ENCODE peak calls at places on chromosomes 5 and 9, in four cellular contexts. Q is endothelial cell of umbilical vein, F is mesendoderm, T is mammary epithelial cell. B is an unnamed sample. For H3K79me2 and H3K4me1, the result is how much of the 10 kb centered on the place peaks cover.

GRCh38 chr9:138073408-138073807 is 195.8 kb downstream of the CACNA1B start:
- DNase-seq in Q (no peak), F (no peak), T (no peak), B (no peak)

GRCh38 chr9:4837768-4838546 is 45.2 kb downstream of the RCL1 start:
- DNase-seq in F (no peak), Q (no peak), T (no peak), B (peak)

GRCh38 chr9:122228906-122229837 is at the start of gene LHX6:
- DNase-seq in T (peak), F (peak), Q (peak), B (peak)

GRCh38 chr5:369151-369939 is 47.8 kb downstream of the AHRR start:
- DNase-seq in Q (no peak), T (no peak), F (no peak), B (peak)

GRCh38 chr9:3887121-3887797 is 361.5 kb upstream of the RFX3 start:
- DNase-seq in Q (no peak), T (peak), F (peak), B (no peak)

GRCh38 chr5:123882305-123882704 is 370.3 kb downstream of the CSNK1G3 start:
- DNase-seq in F (no peak), Q (no peak), T (no peak), B (no peak)

GRCh38 chr9:112911736-112912135 is 21.1 kb upstream of the SLC46A2 start:
- DNase-seq in Q (no peak), F (no peak), T (no peak), B (no peak)

GRCh38 chr9:129237804-129238203 is 59.7 kb upstream of the IER5L start:
- DNase-seq in Q (no peak), T (no peak), F (no peak), B (no peak)

GRCh38 chr9:21096172-21096900 is 18.6 kb upstream of the IFNB1 start:
- DNase-seq in F (no peak), Q (peak), T (peak), B (peak)

GRCh38 chr5:137933491-137933911 is 44.2 kb downstream of the PKD2L2 start:
- DNase-seq in T (no peak), Q (peak), F (no peak), B (peak)

GRCh38 chr9:14321517-14322125 is 7.7 kb upstream of the NFIB start:
- DNase-seq in T (no peak), Q (peak), F (no peak), B (peak)

GRCh38 chr5:77312411-77312810 is 101.9 kb downstream of the PDE8B start:
- DNase-seq in F (no peak), T (peak), Q (no peak), B (no peak)

GRCh38 chr5:149271717-149272558 is at the start of gene AFAP1L1:
- DNase-seq in F (peak), T (peak), Q (peak), B (peak)

GRCh38 chr5:1293997-1294838 is 650 bp downstream of the TERT start:
- DNase-seq in Q (no peak), T (no peak), F (peak), B (no peak)

GRCh38 chr9:136531904-136532798 is 13.7 kb downstream of the NOTCH1 start:
- DNase-seq in F (no peak), Q (no peak), T (no peak), B (no peak)

GRCh38 chr5:141420855-141421488 is at the start of gene PCDHGA11:
- DNase-seq in T (peak), Q (peak), F (peak), B (peak)

DNA sequence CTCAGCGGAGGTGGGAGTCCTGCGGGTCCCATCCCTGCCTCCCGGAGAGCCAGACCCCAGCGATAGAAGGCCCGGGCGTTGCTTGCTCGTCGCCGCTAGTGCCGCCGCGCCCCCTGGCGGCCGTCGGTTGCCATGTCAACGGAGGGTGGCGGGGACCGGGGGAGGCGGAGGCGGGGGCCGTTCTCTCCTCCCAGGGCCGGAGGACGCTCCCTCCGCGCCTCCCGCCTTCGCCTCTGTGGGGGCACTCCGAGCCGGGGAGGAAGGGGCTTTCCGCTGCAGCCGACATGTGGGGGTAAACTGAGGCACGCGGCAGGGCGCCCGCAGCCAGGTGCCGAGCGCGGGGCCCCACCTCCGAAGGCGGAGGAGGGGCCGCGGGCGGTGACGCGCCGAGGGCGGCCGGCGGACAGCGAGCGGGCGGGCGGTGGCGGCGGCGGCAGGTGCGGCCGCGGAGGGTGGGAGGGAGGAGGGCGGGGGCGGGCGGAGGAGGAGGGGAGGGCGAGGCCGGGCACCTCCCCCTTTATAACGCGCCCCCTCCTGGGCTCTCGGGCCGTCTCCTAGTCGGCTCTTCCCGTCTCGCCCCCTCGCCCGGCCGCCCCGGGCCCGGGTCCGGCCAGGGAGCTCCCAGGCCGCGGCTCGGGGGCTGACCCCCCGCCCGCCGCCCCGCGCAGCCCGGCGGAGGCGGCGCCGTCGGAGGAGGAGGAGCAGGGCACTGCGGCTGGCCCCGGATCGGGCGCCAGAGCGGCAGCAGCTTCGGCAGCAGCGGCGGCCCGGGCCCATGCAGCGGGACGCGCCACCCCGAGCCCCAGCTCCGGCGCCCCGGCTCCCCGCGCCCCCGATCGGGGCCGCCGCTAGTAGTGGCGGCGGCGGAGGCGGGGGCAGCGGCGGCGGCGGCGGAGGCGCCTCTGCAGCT is 556 bp upstream of the CDK9 start:
- DNase-seq in F (peak), T (peak), Q (peak), B (no peak)
- H3K79me2 ChIP-seq in F (under half), T (under half), Q (under half), B (under half)

GRCh38 chr5:181167814-181168488 is 20.6 kb downstream of the OR2V2 start:
- DNase-seq in F (peak), T (no peak), Q (no peak), B (no peak)

GRCh38 chr5:181166812-181167733 is 19.7 kb downstream of the OR2V2 start:
- DNase-seq in Q (no peak), T (no peak), F (no peak), B (no peak)

GRCh38 chr5:181170996-181171395 is 23.6 kb downstream of the OR2V2 start:
- DNase-seq in Q (no peak), T (no peak), F (no peak), B (peak)

GRCh38 chr5:181170237-181170830 is 22.9 kb downstream of the OR2V2 start:
- DNase-seq in Q (no peak), F (no peak), T (no peak), B (no peak)

DNA sequence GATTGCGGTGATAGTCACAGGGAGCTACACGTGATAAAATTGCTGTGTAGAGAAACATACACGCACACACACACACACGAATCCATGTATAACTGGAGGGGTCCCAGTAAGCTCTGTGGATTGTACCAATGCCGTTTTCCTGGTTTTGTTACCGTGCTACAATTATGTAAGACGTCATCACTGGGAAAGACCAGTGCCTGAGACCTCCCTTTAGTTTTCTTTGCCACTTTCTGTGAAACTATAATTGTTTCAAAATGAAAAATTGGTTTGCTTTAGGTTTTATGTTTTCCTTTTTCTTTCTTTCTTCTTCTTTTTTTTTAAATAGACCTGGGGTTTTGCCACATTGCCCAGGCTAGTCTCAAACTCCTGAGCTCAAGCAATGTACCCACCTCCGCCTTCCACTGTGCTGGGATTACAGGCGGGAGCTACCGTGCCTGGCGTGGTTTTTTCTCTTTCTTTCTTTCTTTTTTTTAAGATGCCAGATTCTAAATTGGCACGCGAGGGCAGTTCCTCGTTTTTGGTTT is 21.3 kb downstream of the OR2V2 start:
- DNase-seq in T (no peak), Q (no peak), F (no peak), B (no peak)
- H3K4me1 ChIP-seq in T (under half), Q (under half), F (under half), B (under half)

DNA sequence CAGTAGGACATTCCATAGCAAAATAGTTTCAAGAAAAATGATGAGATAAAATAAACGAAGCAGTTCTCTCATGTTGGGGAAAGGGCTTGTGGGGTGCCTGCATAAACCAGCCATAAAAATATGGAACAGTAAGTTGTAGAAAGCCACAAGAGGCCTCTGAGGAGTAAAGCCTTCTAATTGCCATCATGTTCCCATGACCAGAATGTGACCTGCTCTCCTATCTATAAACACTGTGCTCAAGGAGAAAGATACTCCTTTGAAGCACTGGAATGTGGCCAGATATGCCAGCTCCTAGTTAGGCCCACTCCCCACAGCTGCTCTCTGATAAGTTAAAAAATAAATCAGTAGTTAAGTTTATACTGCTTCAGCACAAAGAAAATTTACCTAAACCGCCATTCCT is 65.8 kb downstream of the SETX start:
- DNase-seq in Q (no peak), F (no peak), T (no peak), B (peak)
- H3K4me2 ChIP-seq in Q (no peak), F (no peak), T (no peak), B (peak)

DNA sequence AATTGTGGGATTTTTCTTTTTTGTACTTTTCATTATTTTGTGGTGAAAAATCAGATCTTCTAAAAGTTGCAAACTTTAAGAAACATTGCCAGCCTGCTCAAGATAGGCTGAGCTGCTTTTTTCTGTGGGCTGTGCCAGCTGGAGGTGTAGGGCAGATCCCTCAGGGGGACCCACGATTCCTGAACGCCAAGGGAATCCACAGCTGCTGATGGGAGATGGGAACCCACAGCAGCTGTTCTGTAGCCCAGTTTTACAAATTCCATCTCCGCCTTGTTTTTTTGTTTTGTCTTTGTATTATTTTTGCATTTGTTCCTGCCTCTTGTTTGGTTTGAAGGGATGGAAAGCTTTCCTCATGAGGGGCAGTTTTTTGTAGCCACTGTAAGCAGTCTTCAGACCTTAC is 91.0 kb downstream of the WWC1 start:
- DNase-seq in Q (no peak), T (no peak), F (no peak), B (no peak)
- H3K79me2 ChIP-seq in Q (under half), T (under half), F (under half), B (under half)

GRCh38 chr9:35910613-35911488 is 1.6 kb downstream of the SPAAR start:
- DNase-seq in F (peak), T (peak), Q (peak), B (peak)

GRCh38 chr9:35909687-35910612 is 660 bp downstream of the SPAAR start:
- DNase-seq in F (peak), T (no peak), Q (no peak), B (no peak)

GRCh38 chr9:35908484-35909125 is 685 bp upstream of the SPAAR start:
- DNase-seq in Q (no peak), T (no peak), F (peak), B (no peak)

GRCh38 chr9:35907732-35908483 is 1.4 kb upstream of the SPAAR start:
- DNase-seq in T (peak), Q (peak), F (peak), B (peak)

DNA sequence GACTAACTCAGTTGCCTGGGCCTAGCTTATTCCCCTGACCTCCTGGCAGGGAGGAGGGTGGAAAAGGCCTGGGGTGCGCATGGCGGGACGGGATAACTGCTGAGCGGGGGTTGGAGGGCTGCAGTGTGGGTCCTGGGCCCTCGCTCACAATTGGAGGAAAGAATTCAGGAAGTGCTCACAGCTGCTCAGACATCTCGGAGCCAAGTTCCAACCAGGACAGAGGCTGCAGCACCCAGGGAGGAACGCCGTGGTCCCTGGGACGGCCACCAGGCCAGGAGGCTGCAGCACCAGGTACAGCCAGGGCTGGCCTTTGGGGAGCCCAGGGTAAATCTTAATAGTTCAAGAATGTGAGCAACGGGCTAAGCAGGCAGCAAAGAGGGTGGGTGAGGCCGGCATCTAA is at the start of gene SPAAR:
- DNase-seq in F (peak), Q (peak), T (no peak), B (no peak)
- H3K4me1 ChIP-seq in F (under half), Q (half or more), T (half or more), B (under half)

GRCh38 chr5:139167952-139168720 is 30.0 kb downstream of the SIL1 start:
- DNase-seq in F (peak), T (no peak), Q (no peak), B (no peak)
- H3K4me2 ChIP-seq in F (no peak), T (no peak), Q (no peak), B (no peak)

DNA sequence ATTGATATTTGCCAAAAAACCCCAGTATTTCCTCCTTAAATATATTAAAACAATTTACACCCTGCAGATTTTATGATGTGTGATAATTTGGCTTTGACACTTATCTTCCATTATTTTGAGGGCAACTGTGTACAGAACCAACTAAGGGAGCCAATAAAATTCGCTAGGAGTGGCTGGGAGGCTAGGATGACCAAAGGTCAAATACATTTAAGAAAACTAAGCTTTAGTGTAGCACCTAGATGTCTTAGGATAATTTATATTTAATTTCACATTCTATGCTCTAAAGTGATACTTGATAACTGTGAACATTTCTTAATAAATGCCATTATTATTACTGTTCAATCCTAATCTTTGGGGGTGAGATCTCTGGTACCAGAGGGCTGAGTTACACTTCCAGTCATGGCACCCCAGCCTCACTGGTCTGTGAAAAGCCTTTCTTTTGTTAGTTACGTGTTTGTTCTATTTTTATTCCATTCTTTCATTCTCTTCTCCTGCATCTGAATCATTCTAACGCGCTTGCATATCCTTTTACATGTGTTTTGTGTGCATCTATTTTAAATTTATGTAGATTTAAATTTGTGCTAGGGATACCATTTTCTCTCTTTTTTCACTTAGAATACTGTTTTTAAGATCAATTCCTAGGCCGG is 19.1 kb downstream of the MSANTD3 start:
- DNase-seq in Q (no peak), T (no peak), F (no peak), B (no peak)
- H3K79me2 ChIP-seq in Q (half or more), T (half or more), F (under half), B (half or more)

GRCh38 chr9:134474058-134474370 is 147.8 kb downstream of the RXRA start:
- DNase-seq in Q (no peak), T (no peak), F (no peak), B (peak)

GRCh38 chr9:134473353-134474057 is 147.2 kb downstream of the RXRA start:
- DNase-seq in Q (no peak), T (no peak), F (no peak), B (no peak)

GRCh38 chr9:134474656-134475050 is 148.4 kb downstream of the RXRA start:
- DNase-seq in F (no peak), Q (no peak), T (no peak), B (no peak)

GRCh38 chr9:134475051-134475790 is 149.0 kb downstream of the RXRA start:
- DNase-seq in Q (peak), T (no peak), F (no peak), B (peak)

GRCh38 chr9:134472256-134472655 is 146.0 kb downstream of the RXRA start:
- DNase-seq in T (no peak), F (no peak), Q (no peak), B (no peak)
- H3K4me1 ChIP-seq in T (under half), F (under half), Q (under half), B (under half)

GRCh38 chr5:119273391-119273839 is 82.4 kb upstream of the TNFAIP8 start:
- DNase-seq in F (no peak), T (no peak), Q (peak), B (no peak)
- H3K4me2 ChIP-seq in F (no peak), T (no peak), Q (no peak), B (no peak)

GRCh38 chr9:33765411-33765810 is 29.9 kb upstream of the PRSS3 start:
- DNase-seq in T (peak), F (no peak), Q (peak), B (peak)

GRCh38 chr9:33762343-33762742 is 33.0 kb upstream of the PRSS3 start:
- DNase-seq in F (no peak), T (no peak), Q (no peak), B (no peak)
- H3K79me2 ChIP-seq in F (under half), T (under half), Q (under half), B (under half)